ENCODE peak calls at places on chromosomes 2 and 18, in seven cellular contexts. One of them, this sample, is unnamed.

GRCh38 chr2:54666131-54666637 is 57.3 kb upstream of the EML6 start:
- DNase-seq in thyroid gland: peak
- DNase-seq in Caco-2: no peak
- DNase-seq in heart left ventricle: peak
- DNase-seq in transverse colon: no peak
- DNase-seq in upper lobe of left lung: no peak
- DNase-seq in fibroblast of villous mesenchyme: peak
- DNase-seq in this sample: peak

GRCh38 chr2:175709248-175709647 is 292.8 kb downstream of the LNPK start:
- DNase-seq in upper lobe of left lung: no peak
- DNase-seq in heart left ventricle: no peak
- DNase-seq in Caco-2: no peak
- DNase-seq in fibroblast of villous mesenchyme: no peak
- DNase-seq in transverse colon: no peak
- DNase-seq in thyroid gland: no peak
- DNase-seq in this sample: no peak

GRCh38 chr2:146031158-146031557 is 1511.2 kb upstream of the ZEB2 start:
- DNase-seq in heart left ventricle: no peak
- DNase-seq in fibroblast of villous mesenchyme: no peak
- DNase-seq in transverse colon: no peak
- DNase-seq in upper lobe of left lung: no peak
- DNase-seq in Caco-2: no peak
- DNase-seq in thyroid gland: no peak
- DNase-seq in this sample: peak

GRCh38 chr18:7847988-7848387 is 280.9 kb downstream of the PTPRM start:
- DNase-seq in fibroblast of villous mesenchyme: peak
- DNase-seq in thyroid gland: no peak
- DNase-seq in transverse colon: no peak
- DNase-seq in upper lobe of left lung: no peak
- DNase-seq in Caco-2: no peak
- DNase-seq in heart left ventricle: no peak
- DNase-seq in this sample: no peak

GRCh38 chr18:48336332-48336731 is 72.9 kb downstream of the ZBTB7C start:
- DNase-seq in upper lobe of left lung: no peak
- DNase-seq in transverse colon: no peak
- DNase-seq in thyroid gland: no peak
- DNase-seq in Caco-2: no peak
- DNase-seq in heart left ventricle: no peak
- DNase-seq in fibroblast of villous mesenchyme: peak
- DNase-seq in this sample: peak

GRCh38 chr2:25494626-25495025 is 152.9 kb upstream of the DNMT3A start:
- DNase-seq in fibroblast of villous mesenchyme: no peak
- DNase-seq in heart left ventricle: no peak
- DNase-seq in upper lobe of left lung: no peak
- DNase-seq in Caco-2: no peak
- DNase-seq in thyroid gland: no peak
- DNase-seq in transverse colon: no peak
- DNase-seq in this sample: peak

GRCh38 chr2:128457716-128458115 is 139.0 kb upstream of the HS6ST1 start:
- DNase-seq in transverse colon: no peak
- DNase-seq in thyroid gland: no peak
- DNase-seq in fibroblast of villous mesenchyme: no peak
- DNase-seq in Caco-2: no peak
- DNase-seq in upper lobe of left lung: no peak
- DNase-seq in heart left ventricle: no peak
- DNase-seq in this sample: no peak

GRCh38 chr2:197813093-197813787 is 8.8 kb downstream of the PLCL1 start:
- DNase-seq in Caco-2: peak
- DNase-seq in upper lobe of left lung: no peak
- DNase-seq in thyroid gland: no peak
- DNase-seq in heart left ventricle: no peak
- DNase-seq in transverse colon: no peak
- DNase-seq in fibroblast of villous mesenchyme: peak
- DNase-seq in this sample: peak

GRCh38 chr18:48018806-48019295 is 88.4 kb upstream of the SMAD2 start:
- DNase-seq in upper lobe of left lung: peak
- DNase-seq in transverse colon: no peak
- DNase-seq in fibroblast of villous mesenchyme: no peak
- DNase-seq in heart left ventricle: no peak
- DNase-seq in thyroid gland: no peak
- DNase-seq in Caco-2: no peak
- DNase-seq in this sample: no peak

GRCh38 chr18:42392416-42392815 is 437.4 kb downstream of the PIK3C3 start:
- DNase-seq in heart left ventricle: no peak
- DNase-seq in Caco-2: no peak
- DNase-seq in fibroblast of villous mesenchyme: no peak
- DNase-seq in upper lobe of left lung: no peak
- DNase-seq in transverse colon: no peak
- DNase-seq in thyroid gland: no peak
- DNase-seq in this sample: no peak

GRCh38 chr2:159961005-159961404 is 101.4 kb downstream of the PLA2R1 start:
- DNase-seq in transverse colon: no peak
- DNase-seq in heart left ventricle: no peak
- DNase-seq in fibroblast of villous mesenchyme: no peak
- DNase-seq in Caco-2: no peak
- DNase-seq in upper lobe of left lung: no peak
- DNase-seq in thyroid gland: peak
- DNase-seq in this sample: peak

GRCh38 chr2:125471963-125472362 is 1184.0 kb upstream of the GYPC start:
- DNase-seq in transverse colon: peak
- DNase-seq in upper lobe of left lung: no peak
- DNase-seq in heart left ventricle: no peak
- DNase-seq in thyroid gland: no peak
- DNase-seq in fibroblast of villous mesenchyme: no peak
- DNase-seq in Caco-2: peak
- DNase-seq in this sample: peak

GRCh38 chr2:156405586-156405985 is 30.6 kb upstream of the GPD2 start:
- DNase-seq in upper lobe of left lung: peak
- DNase-seq in thyroid gland: peak
- DNase-seq in transverse colon: no peak
- DNase-seq in fibroblast of villous mesenchyme: peak
- DNase-seq in heart left ventricle: peak
- DNase-seq in Caco-2: peak
- DNase-seq in this sample: peak

GRCh38 chr2:190173382-190173781 is 110.9 kb upstream of the MSTN start:
- DNase-seq in thyroid gland: no peak
- DNase-seq in upper lobe of left lung: no peak
- DNase-seq in Caco-2: no peak
- DNase-seq in heart left ventricle: no peak
- DNase-seq in transverse colon: no peak
- DNase-seq in fibroblast of villous mesenchyme: peak
- DNase-seq in this sample: no peak

GRCh38 chr2:37389984-37390765 is 45.7 kb downstream of the QPCT start:
- DNase-seq in thyroid gland: no peak
- DNase-seq in fibroblast of villous mesenchyme: peak
- DNase-seq in upper lobe of left lung: peak
- DNase-seq in heart left ventricle: no peak
- DNase-seq in transverse colon: peak
- DNase-seq in Caco-2: peak
- DNase-seq in this sample: peak

GRCh38 chr18:57426187-57426586 is 9.0 kb upstream of the ONECUT2 start:
- DNase-seq in Caco-2: no peak
- DNase-seq in transverse colon: no peak
- DNase-seq in fibroblast of villous mesenchyme: no peak
- DNase-seq in heart left ventricle: no peak
- DNase-seq in upper lobe of left lung: no peak
- DNase-seq in thyroid gland: no peak
- DNase-seq in this sample: no peak

GRCh38 chr2:100730290-100730868 is 89.6 kb upstream of the NPAS2 start:
- DNase-seq in thyroid gland: peak
- DNase-seq in heart left ventricle: peak
- DNase-seq in Caco-2: peak
- DNase-seq in fibroblast of villous mesenchyme: peak
- DNase-seq in upper lobe of left lung: peak
- DNase-seq in transverse colon: peak
- DNase-seq in this sample: peak

GRCh38 chr2:182605166-182605565 is 110.9 kb upstream of the DNAJC10 start:
- DNase-seq in heart left ventricle: no peak
- DNase-seq in transverse colon: no peak
- DNase-seq in thyroid gland: no peak
- DNase-seq in fibroblast of villous mesenchyme: no peak
- DNase-seq in upper lobe of left lung: no peak
- DNase-seq in Caco-2: no peak
- DNase-seq in this sample: no peak

GRCh38 chr2:233766416-233766815 is 6.3 kb downstream of the UGT1A1 start:
- DNase-seq in transverse colon: peak
- DNase-seq in fibroblast of villous mesenchyme: no peak
- DNase-seq in Caco-2: no peak
- DNase-seq in thyroid gland: no peak
- DNase-seq in upper lobe of left lung: no peak
- DNase-seq in heart left ventricle: no peak
- DNase-seq in this sample: no peak

DNA sequence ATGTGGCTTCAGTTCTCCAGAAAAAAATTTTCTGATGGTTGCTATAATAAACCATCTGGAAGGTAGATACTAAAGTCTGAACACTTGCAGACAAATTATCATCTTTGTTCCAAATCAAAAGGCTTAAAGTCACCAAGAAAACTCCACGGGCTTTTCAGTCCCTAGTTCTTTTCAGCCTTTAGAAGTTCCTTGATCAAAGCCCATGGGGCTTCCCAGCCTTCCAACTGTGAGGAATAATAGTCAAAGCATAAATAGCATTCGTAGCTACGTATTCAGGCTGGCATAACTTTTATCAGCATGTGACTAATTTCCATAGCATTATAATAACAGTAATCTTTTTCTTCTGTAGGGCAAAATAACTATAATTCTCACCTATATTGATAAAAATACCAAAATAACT is 13.9 kb downstream of the SCG2 start:
- DNase-seq in upper lobe of left lung: no peak
- DNase-seq in fibroblast of villous mesenchyme: no peak
- DNase-seq in thyroid gland: no peak
- DNase-seq in heart left ventricle: no peak
- DNase-seq in transverse colon: no peak
- DNase-seq in Caco-2: no peak
- DNase-seq in this sample: no peak
- H3K4me3 ChIP-seq in upper lobe of left lung: no peak
- H3K4me3 ChIP-seq in fibroblast of villous mesenchyme: no peak
- H3K4me3 ChIP-seq in thyroid gland: no peak
- H3K4me3 ChIP-seq in heart left ventricle: no peak
- H3K4me3 ChIP-seq in transverse colon: no peak
- H3K4me3 ChIP-seq in Caco-2: no peak
- H3K4me3 ChIP-seq in this sample: no peak

DNA sequence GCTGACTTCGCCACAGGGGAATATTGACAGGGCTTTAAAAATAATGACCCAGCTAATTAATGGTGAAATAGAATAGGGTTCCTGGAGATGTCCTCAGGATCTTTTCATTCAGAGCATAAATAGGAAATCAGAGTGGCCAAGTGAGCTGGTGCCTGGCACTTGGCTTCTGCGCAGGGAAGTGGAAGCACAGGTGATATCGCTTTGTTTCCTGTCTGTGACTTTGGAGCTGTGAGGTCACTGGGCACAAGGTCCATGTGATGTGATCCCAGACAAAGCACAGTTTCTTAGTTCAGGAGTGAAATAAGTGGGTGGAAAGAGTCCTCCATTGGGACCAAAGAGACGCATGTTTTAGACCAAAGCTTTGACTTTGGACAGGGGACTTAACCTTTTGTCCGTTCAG is 338.3 kb downstream of the CYRIA start:
- DNase-seq in heart left ventricle: no peak
- DNase-seq in upper lobe of left lung: no peak
- DNase-seq in Caco-2: no peak
- DNase-seq in thyroid gland: no peak
- DNase-seq in transverse colon: no peak
- DNase-seq in fibroblast of villous mesenchyme: no peak
- DNase-seq in this sample: no peak
- TF ChIP-seq CTCF in heart left ventricle: no peak
- TF ChIP-seq CTCF in upper lobe of left lung: no peak
- TF ChIP-seq CTCF in Caco-2: no peak
- TF ChIP-seq CTCF in thyroid gland: no peak
- TF ChIP-seq CTCF in transverse colon: no peak
- TF ChIP-seq CTCF in fibroblast of villous mesenchyme: no peak
- TF ChIP-seq CTCF in this sample: no peak

DNA sequence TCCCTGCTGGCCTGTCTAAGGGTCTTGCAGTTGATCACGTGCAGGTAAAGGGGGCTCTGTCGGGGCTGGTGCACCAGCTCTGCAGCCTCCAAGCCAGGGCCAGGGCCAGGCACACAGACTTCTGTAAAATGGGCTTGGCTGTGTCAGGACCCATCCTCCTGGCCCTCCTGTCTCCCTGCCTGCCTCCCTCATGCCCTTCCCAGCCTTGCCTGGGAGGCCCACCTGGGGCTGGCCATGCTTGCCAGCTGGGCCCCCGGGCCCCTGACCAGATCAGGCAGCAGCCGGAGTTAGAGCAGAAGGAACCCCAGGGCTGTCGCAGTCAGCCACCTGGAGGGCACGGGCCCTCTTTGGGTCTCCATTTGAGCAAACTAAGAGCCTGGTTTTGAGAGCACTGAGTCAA is 2.0 kb downstream of the SLC66A3 start:
- DNase-seq in Caco-2: no peak
- DNase-seq in transverse colon: no peak
- DNase-seq in heart left ventricle: no peak
- DNase-seq in upper lobe of left lung: no peak
- DNase-seq in fibroblast of villous mesenchyme: no peak
- DNase-seq in thyroid gland: no peak
- DNase-seq in this sample: no peak
- H3K4me3 ChIP-seq in Caco-2: no peak
- H3K4me3 ChIP-seq in transverse colon: no peak
- H3K4me3 ChIP-seq in heart left ventricle: no peak
- H3K4me3 ChIP-seq in upper lobe of left lung: no peak
- H3K4me3 ChIP-seq in fibroblast of villous mesenchyme: no peak
- H3K4me3 ChIP-seq in thyroid gland: no peak
- H3K4me3 ChIP-seq in this sample: no peak

GRCh38 chr2:122205637-122206036 is 450.2 kb downstream of the TSN start:
- DNase-seq in upper lobe of left lung: no peak
- DNase-seq in thyroid gland: no peak
- DNase-seq in heart left ventricle: no peak
- DNase-seq in fibroblast of villous mesenchyme: no peak
- DNase-seq in transverse colon: no peak
- DNase-seq in Caco-2: no peak
- DNase-seq in this sample: peak

GRCh38 chr2:122209377-122209776 is 453.9 kb downstream of the TSN start:
- DNase-seq in upper lobe of left lung: no peak
- DNase-seq in thyroid gland: no peak
- DNase-seq in heart left ventricle: no peak
- DNase-seq in fibroblast of villous mesenchyme: no peak
- DNase-seq in Caco-2: no peak
- DNase-seq in transverse colon: no peak
- DNase-seq in this sample: no peak

GRCh38 chr2:122206101-122206500 is 450.6 kb downstream of the TSN start:
- DNase-seq in fibroblast of villous mesenchyme: no peak
- DNase-seq in heart left ventricle: no peak
- DNase-seq in upper lobe of left lung: no peak
- DNase-seq in thyroid gland: no peak
- DNase-seq in transverse colon: no peak
- DNase-seq in Caco-2: no peak
- DNase-seq in this sample: peak

GRCh38 chr2:122203523-122203922 is 448.1 kb downstream of the TSN start:
- DNase-seq in transverse colon: no peak
- DNase-seq in fibroblast of villous mesenchyme: peak
- DNase-seq in heart left ventricle: no peak
- DNase-seq in thyroid gland: no peak
- DNase-seq in Caco-2: no peak
- DNase-seq in upper lobe of left lung: no peak
- DNase-seq in this sample: peak
- TF ChIP-seq CTCF in transverse colon: no peak
- TF ChIP-seq CTCF in fibroblast of villous mesenchyme: no peak
- TF ChIP-seq CTCF in heart left ventricle: peak
- TF ChIP-seq CTCF in thyroid gland: no peak
- TF ChIP-seq CTCF in Caco-2: no peak
- TF ChIP-seq CTCF in upper lobe of left lung: no peak
- TF ChIP-seq CTCF in this sample: peak